ENCODE peak calls at places on chromosomes 2 and 18, in five cellular contexts. Y is HCT116, R is transverse colon, S is brain microvascular endothelial cell, W is adrenal gland. F is an unnamed sample.

GRCh38 chr2:55581435-55581834 is 36.0 kb downstream of the PPP4R3B start:
- DNase-seq in S (no peak), W (no peak), R (no peak), Y (peak; percentile 21), F (no peak)

GRCh38 chr2:24785704-24786321 is 7.4 kb downstream of the PTRHD1 start:
- DNase-seq in R (no peak), W (no peak), S (no peak), Y (no peak), F (peak; percentile 75)

GRCh38 chr2:38739524-38739923 is 11.6 kb downstream of the SRSF7 start:
- DNase-seq in R (no peak), S (no peak), W (no peak), Y (no peak), F (no peak)

GRCh38 chr2:238573916-238574315 is 147.2 kb downstream of the ASB1 start:
- DNase-seq in S (no peak), Y (no peak), W (no peak), R (no peak), F (peak; percentile 38)

GRCh38 chr2:85761512-85761944 is 7.7 kb downstream of the ATOH8 start:
- DNase-seq in Y (no peak), S (no peak), W (no peak), R (no peak), F (no peak)

GRCh38 chr2:101696272-101697123 is 1.0 kb upstream of the MAP4K4 start:
- DNase-seq in R (peak; percentile 33), Y (no peak), W (no peak), S (no peak), F (peak; percentile 65)

GRCh38 chr18:75208055-75208835 is 694 bp downstream of the PTGR3 start:
- DNase-seq in W (peak; percentile 53), S (peak; percentile 31), Y (no peak), R (peak; percentile 64), F (peak; percentile 54)

GRCh38 chr2:239579081-239579480 is 178.3 kb upstream of the HDAC4 start:
- DNase-seq in S (no peak), W (no peak), Y (no peak), R (no peak), F (no peak)

GRCh38 chr2:9106338-9107167 is 100.1 kb upstream of the ASAP2 start:
- DNase-seq in R (no peak), Y (no peak), S (no peak), W (no peak), F (no peak)

GRCh38 chr2:242011991-242012764 is 142.6 kb downstream of the RTP5 start:
- DNase-seq in Y (no peak), S (no peak), W (no peak), R (peak; percentile 7), F (peak; percentile 26)

GRCh38 chr18:13800505-13801259 is 23.3 kb upstream of the MC5R start:
- DNase-seq in S (peak; percentile 6), W (peak; percentile 63), Y (peak; percentile 55), R (peak; percentile 79), F (peak; percentile 60)

GRCh38 chr2:174450021-174450816 is 36.6 kb downstream of the GPR155 start:
- DNase-seq in Y (no peak), R (no peak), W (no peak), S (no peak), F (no peak)

GRCh38 chr2:162731917-162732804 is 106.4 kb downstream of the KCNH7 start:
- DNase-seq in Y (no peak), W (no peak), R (no peak), S (no peak), F (no peak)

GRCh38 chr2:235908826-235909225 is 259.4 kb downstream of the GBX2 start:
- DNase-seq in Y (no peak), W (no peak), R (no peak), S (no peak), F (no peak)

GRCh38 chr2:148981350-148981749 is 57.1 kb upstream of the LYPD6B start:
- DNase-seq in S (no peak), R (no peak), W (no peak), Y (peak; percentile 6), F (no peak)

GRCh38 chr18:67875057-67875456 is 358.5 kb upstream of the DSEL start:
- DNase-seq in S (no peak), W (no peak), Y (no peak), R (no peak), F (no peak)

GRCh38 chr2:144703852-144704324 is 184.0 kb upstream of the ZEB2 start:
- DNase-seq in R (peak; percentile 18), S (peak; percentile 52), Y (peak; percentile 3), W (peak; percentile 74), F (peak; percentile 51)

GRCh38 chr2:209473930-209474419 is 50.1 kb downstream of the MAP2 start:
- DNase-seq in W (no peak), Y (peak; percentile 68), S (peak; percentile 87), R (no peak), F (peak; percentile 72)

GRCh38 chr2:55239656-55240222 is 7.3 kb downstream of the RPS27A start:
- DNase-seq in W (no peak), R (no peak), S (no peak), Y (no peak), F (no peak)

GRCh38 chr2:41829011-41829500 is 218.8 kb upstream of the PKDCC start:
- DNase-seq in R (no peak), Y (no peak), W (no peak), S (no peak), F (no peak)

GRCh38 chr2:102155703-102156515 is 13.4 kb downstream of the IL1R1 start:
- DNase-seq in S (no peak), Y (no peak), R (peak; percentile 26), W (peak; percentile 72), F (peak; percentile 57)

GRCh38 chr2:237141556-237141955 is 55.9 kb downstream of the COPS8 start:
- DNase-seq in Y (no peak), S (peak; percentile 48), W (no peak), R (no peak), F (no peak)

GRCh38 chr2:26980971-26981370 is 10.5 kb downstream of the MAPRE3 start:
- DNase-seq in S (no peak), Y (no peak), R (no peak), W (no peak), F (no peak)

GRCh38 chr18:46278481-46279465 is 174.6 kb downstream of the HAUS1 start:
- DNase-seq in R (no peak), Y (no peak), S (peak; percentile 83), W (no peak), F (no peak)

GRCh38 chr18:9796933-9797549 is 88.7 kb upstream of the TXNDC2 start:
- DNase-seq in Y (no peak), R (no peak), W (no peak), S (no peak), F (no peak)

GRCh38 chr18:9788860-9789259 is 80.8 kb downstream of the RAB31 start:
- DNase-seq in W (no peak), Y (no peak), S (no peak), R (no peak), F (no peak)

GRCh38 chr18:9788140-9788539 is 80.0 kb downstream of the RAB31 start:
- DNase-seq in W (no peak), S (no peak), R (no peak), Y (no peak), F (no peak)

GRCh38 chr18:9790261-9790660 is 82.2 kb downstream of the RAB31 start:
- DNase-seq in W (no peak), Y (no peak), R (no peak), S (no peak), F (no peak)

GRCh38 chr18:9792565-9793226 is 84.6 kb downstream of the RAB31 start:
- DNase-seq in W (no peak), Y (no peak), R (no peak), S (no peak), F (no peak)
- TF ChIP-seq CTCF in W (peak; percentile 45), Y (peak; percentile 92), R (no peak), S (peak; percentile 79), F (no peak)

GRCh38 chr2:33272001-33272400 is 204.4 kb upstream of the RASGRP3 start:
- DNase-seq in S (peak; percentile 38), R (no peak), Y (no peak), W (no peak), F (no peak)

GRCh38 chr2:33276868-33277503 is 199.5 kb upstream of the RASGRP3 start:
- DNase-seq in Y (no peak), R (no peak), S (no peak), W (no peak), F (no peak)

GRCh38 chr2:33275689-33276444 is 200.6 kb upstream of the RASGRP3 start:
- DNase-seq in Y (peak; percentile 6), W (peak; percentile 73), S (peak; percentile 99), R (no peak), F (no peak)

GRCh38 chr2:33273479-33273878 is 203.0 kb upstream of the RASGRP3 start:
- DNase-seq in R (no peak), S (no peak), Y (no peak), W (no peak), F (no peak)

DNA sequence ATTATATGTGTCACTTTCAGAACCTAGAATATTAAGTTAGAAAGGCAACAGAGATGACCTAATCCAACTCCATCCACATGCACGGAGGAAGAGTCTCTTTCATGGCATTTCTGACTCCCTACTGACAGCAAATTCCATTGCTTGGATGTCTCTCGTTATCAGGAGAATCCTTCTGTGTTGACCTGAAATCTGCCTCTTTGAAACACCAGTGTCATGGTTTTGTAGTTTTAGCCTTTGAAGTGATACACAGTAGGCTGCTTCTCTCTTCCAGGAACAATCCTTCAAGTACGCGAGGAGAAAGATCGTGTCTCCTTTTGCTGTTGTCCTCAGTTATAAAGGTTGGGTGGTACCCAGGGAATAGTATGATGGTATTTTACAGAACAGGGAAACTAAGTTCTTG is 201.9 kb upstream of the RASGRP3 start:
- DNase-seq in W (no peak), Y (no peak), S (no peak), R (no peak), F (no peak)
- H3K27ac ChIP-seq in W (no peak overlapping the region), Y (no peak overlapping the region), S (peak overlapping the region; percentile 95), R (no peak overlapping the region), F (no peak overlapping the region)

DNA sequence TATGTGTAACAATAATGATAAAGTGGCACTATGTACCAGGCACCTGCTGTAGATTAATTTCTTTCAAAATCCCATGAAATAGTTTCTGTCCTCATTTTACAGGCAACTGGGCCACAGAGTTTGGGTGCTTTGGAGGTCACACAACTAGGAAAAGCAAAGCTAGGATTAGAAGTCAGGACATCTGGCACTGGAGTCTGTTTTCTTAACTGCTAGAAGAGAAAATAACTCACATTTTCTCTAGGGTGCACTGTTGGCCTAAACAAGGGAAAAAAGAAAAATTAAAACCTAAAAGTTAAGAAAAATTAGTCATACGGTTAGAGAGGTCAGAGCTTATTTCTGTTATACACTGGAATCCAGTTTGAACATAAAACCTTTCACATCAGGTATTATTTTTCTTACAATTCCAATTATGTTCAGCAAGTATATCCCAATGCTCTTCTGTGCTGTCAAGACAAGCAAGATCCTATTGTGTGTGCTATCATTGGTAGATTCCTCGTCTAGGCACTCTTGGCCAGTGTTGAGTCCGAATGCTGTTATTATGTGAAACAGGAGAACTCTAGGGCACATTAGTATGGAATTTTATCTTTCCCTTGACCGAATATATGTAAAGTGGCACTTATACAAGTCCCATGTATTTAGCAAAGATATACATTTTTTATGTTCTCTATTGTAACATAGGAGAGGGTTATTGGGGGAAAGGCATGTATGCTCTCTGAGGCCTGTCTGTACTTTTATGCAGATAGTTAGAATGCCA is 1.5 kb upstream of the OSGEPL1 start:
- DNase-seq in R (no peak), Y (no peak), S (no peak), W (no peak), F (no peak)
- TF ChIP-seq CTCF in R (no peak), Y (no peak), S (no peak), W (no peak), F (no peak)

DNA sequence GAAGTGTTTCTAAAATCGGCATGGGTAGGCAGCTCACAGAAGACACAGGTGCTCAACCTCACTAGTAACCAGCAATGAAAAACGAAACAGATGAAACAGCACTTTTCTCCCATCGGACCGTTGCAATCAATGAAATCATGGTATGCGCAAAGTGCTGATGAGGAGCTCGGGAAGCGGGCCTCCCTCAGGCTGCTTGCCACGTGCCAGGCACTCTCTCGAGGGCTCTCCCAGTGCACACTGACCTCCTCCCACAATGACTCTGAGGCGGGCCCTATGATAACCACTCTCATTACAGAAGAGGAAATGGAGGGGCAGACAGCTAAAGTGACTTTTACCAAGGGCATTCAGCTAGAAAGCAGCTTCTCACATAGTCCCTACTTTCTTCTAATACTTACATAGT is 3.8 kb upstream of the ANKRD23 start:
- DNase-seq in S (no peak), W (no peak), Y (no peak), R (no peak), F (no peak)
- H3K27ac ChIP-seq in S (no peak overlapping the region), W (no peak overlapping the region), Y (no peak overlapping the region), R (no peak overlapping the region), F (no peak overlapping the region)

F was measured in lung.